ENCODE peak calls at places on chromosome 16, in five cellular contexts. P is AG04450, O is AG09309, I is sigmoid colon, M is tibial artery. J is an unnamed sample.

GRCh38 chr16:61362583-61362982 is 673.7 kb downstream of the CDH8 start:
- DNase-seq in M (no peak), P (no peak), O (no peak), I (no peak), J (no peak)

GRCh38 chr16:80577485-80578280 is 36.9 kb downstream of the DYNLRB2 start:
- DNase-seq in P (no peak), I (no peak), M (no peak), O (no peak), J (no peak)

GRCh38 chr16:22217890-22218730 is 12.0 kb downstream of the EEF2K start:
- DNase-seq in M (peak), I (peak), P (no peak), O (no peak), J (no peak)

GRCh38 chr16:12661656-12662172 is 142.0 kb downstream of the CPPED1 start:
- DNase-seq in I (no peak), O (no peak), M (no peak), P (no peak), J (no peak)

GRCh38 chr16:89343501-89344291 is 126.2 kb downstream of the ZNF778 start:
- DNase-seq in I (no peak), P (no peak), O (no peak), M (no peak), J (no peak)

GRCh38 chr16:75197522-75198134 is 9.3 kb downstream of the CTRB2 start:
- DNase-seq in P (no peak), I (no peak), M (no peak), O (no peak), J (peak)

GRCh38 chr16:47779201-47780016 is 318.3 kb downstream of the PHKB start:
- DNase-seq in P (no peak), M (no peak), I (no peak), O (no peak), J (no peak)

GRCh38 chr16:8623634-8624033 is 2.1 kb downstream of the METTL22 start:
- DNase-seq in M (no peak), O (no peak), P (no peak), I (peak), J (no peak)

GRCh38 chr16:52677487-52677886 is 130.5 kb upstream of the TOX3 start:
- DNase-seq in O (no peak), I (no peak), P (no peak), M (no peak), J (no peak)

GRCh38 chr16:89326721-89327120 is 109.2 kb downstream of the ZNF778 start:
- DNase-seq in I (no peak), M (no peak), O (no peak), P (no peak), J (peak)

GRCh38 chr16:62829615-62830014 is 793.4 kb upstream of the CDH8 start:
- DNase-seq in M (no peak), P (no peak), O (no peak), I (no peak), J (no peak)

GRCh38 chr16:3825103-3825502 is 55.4 kb downstream of the CREBBP start:
- DNase-seq in O (no peak), M (no peak), P (no peak), I (no peak), J (no peak)

GRCh38 chr16:23027386-23027785 is 121.9 kb downstream of the USP31 start:
- DNase-seq in I (no peak), M (no peak), P (no peak), O (no peak), J (no peak)

GRCh38 chr16:56726926-56727325 is 3.0 kb upstream of the NUP93 start:
- DNase-seq in O (no peak), P (no peak), M (no peak), I (no peak), J (no peak)

GRCh38 chr16:13390986-13391305 is 489.5 kb downstream of the SHISA9 start:
- DNase-seq in M (no peak), I (no peak), O (no peak), P (no peak), J (no peak)

GRCh38 chr16:31537362-31537921 is 9.7 kb downstream of the AHSP start:
- DNase-seq in P (no peak), I (no peak), O (no peak), M (no peak), J (no peak)

GRCh38 chr16:12436201-12436657 is 367.5 kb downstream of the CPPED1 start:
- DNase-seq in P (no peak), M (no peak), O (no peak), I (no peak), J (no peak)

GRCh38 chr16:17866991-17867390 is 396.2 kb upstream of the XYLT1 start:
- DNase-seq in M (no peak), P (no peak), I (no peak), O (no peak), J (no peak)
- TF ChIP-seq CTCF in M (no peak), P (no peak), I (no peak), O (no peak), J (no peak)

DNA sequence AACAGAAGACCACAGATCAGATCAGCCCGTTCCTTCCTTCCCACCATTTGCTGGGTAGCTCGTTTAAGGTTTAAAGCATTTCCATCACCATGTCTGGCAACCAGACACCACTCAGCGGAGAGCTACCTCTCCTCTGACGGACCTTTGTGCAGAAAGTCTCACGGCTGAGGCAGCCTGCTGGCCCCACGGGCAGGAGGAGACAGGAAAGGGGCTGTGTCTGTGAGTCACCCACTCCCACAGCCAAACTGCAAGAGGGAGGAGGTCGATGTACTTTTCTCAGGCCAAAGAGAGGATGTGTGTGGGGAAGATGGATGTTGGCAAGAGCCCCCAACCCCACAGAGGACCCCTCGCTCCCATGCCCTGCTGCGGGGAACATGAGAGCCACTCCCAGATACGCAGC is 92.1 kb downstream of the ZNF423 start:
- DNase-seq in P (no peak), I (no peak), O (no peak), M (no peak), J (no peak)
- TF ChIP-seq CTCF in P (no peak), I (no peak), O (no peak), M (no peak), J (no peak)

DNA sequence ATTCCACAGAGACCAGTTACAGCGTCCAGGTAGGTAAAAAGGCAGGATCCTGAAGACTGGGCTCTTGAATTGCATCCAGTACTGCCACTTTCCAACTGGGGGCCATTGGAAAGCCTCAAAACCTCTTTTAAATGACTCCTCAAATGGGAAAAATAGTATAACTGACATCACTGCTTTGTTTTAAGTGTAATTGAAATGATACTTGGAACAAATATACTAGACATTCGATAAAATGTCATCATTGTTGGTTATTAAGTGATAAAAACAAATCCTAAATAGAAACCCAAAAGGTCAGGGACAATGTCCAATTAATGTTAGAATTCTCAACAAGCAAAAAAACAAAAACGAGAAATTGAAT is 1.2 kb upstream of the COTL1 start:
- DNase-seq in M (no peak), I (no peak), O (no peak), P (no peak), J (no peak)
- TF ChIP-seq CTCF in M (no peak), I (no peak), O (no peak), P (no peak), J (no peak)

GRCh38 chr16:85917012-85917411 is 18.1 kb downstream of the IRF8 start:
- DNase-seq in O (no peak), P (no peak), M (no peak), I (no peak), J (peak)
- TF ChIP-seq CTCF in O (no peak), P (no peak), M (no peak), I (no peak), J (peak)

GRCh38 chr16:15483857-15484256 is 49.5 kb downstream of the BMERB1 start:
- DNase-seq in O (no peak), P (no peak), I (no peak), M (no peak), J (no peak)

GRCh38 chr16:15485175-15485574 is 50.8 kb downstream of the BMERB1 start:
- DNase-seq in P (no peak), M (no peak), I (no peak), O (no peak), J (no peak)

GRCh38 chr16:15482748-15483118 is 48.3 kb downstream of the BMERB1 start:
- DNase-seq in P (no peak), I (no peak), O (no peak), M (no peak), J (no peak)

GRCh38 chr16:15484662-15485061 is 50.3 kb downstream of the BMERB1 start:
- DNase-seq in M (no peak), O (no peak), P (no peak), I (no peak), J (no peak)

DNA sequence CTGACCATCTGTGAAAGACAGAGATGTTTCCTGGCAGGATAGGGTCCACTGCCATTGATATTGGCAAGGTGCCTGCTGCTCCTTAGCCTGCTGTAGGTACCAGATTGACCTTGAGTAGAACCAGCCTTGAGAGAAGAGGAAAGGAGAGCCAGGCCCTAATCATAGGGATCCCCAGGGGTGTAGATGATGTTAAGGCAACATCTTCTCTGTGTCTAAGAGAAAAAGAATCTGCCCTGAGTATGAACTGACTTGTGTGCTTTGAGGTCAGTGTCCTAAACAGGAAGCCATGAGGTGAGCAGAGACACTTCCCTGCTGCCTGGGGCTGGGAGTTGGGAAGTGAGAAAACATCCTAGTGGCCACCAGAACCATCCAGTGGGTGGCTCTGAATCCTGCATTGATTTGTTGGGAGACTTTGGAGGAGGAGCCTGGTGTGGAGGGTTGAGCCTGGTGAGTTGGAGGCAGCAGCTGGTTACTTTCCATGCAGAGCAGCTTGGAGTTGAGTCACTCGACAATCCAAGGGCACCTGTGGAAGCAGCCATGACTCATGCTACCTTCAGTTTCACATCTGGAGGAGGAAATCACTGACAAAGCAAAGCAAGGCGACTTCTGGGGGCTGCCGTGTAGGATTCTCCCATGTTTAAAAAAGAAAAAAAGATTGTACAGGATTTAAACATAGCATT is 47.8 kb downstream of the BMERB1 start:
- DNase-seq in M (no peak), I (peak), P (peak), O (peak), J (no peak)
- TF ChIP-seq CTCF in M (no peak), I (no peak), P (peak), O (peak), J (peak)

GRCh38 chr16:24535827-24536226 is 3.5 kb upstream of the RBBP6 start:
- DNase-seq in I (no peak), O (no peak), P (no peak), M (no peak), J (no peak)
- TF ChIP-seq CTCF in I (no peak), O (no peak), P (no peak), M (no peak), J (no peak)

GRCh38 chr16:6349725-6350124 is 982.9 kb upstream of the RBFOX1 start:
- DNase-seq in M (no peak), P (no peak), O (no peak), I (no peak), J (no peak)
- TF ChIP-seq CTCF in M (no peak), P (no peak), O (no peak), I (no peak), J (no peak)

GRCh38 chr16:11224894-11225676 is 30.9 kb downstream of the SOCS1 start:
- DNase-seq in O (no peak), I (no peak), P (no peak), M (no peak), J (no peak)
- TF ChIP-seq CTCF in O (no peak), I (no peak), P (no peak), M (no peak), J (no peak)

GRCh38 chr16:986411-986810 is 4.8 kb downstream of the SOX8 start:
- DNase-seq in M (no peak), O (no peak), P (no peak), I (no peak), J (no peak)

GRCh38 chr16:986925-987581 is 5.5 kb downstream of the SOX8 start:
- DNase-seq in I (no peak), M (no peak), P (no peak), O (no peak), J (no peak)

GRCh38 chr16:985237-985636 is 3.7 kb downstream of the SOX8 start:
- DNase-seq in O (no peak), P (no peak), M (no peak), I (no peak), J (no peak)

GRCh38 chr16:984736-985135 is 3.2 kb downstream of the SOX8 start:
- DNase-seq in P (no peak), O (no peak), I (no peak), M (no peak), J (no peak)

DNA sequence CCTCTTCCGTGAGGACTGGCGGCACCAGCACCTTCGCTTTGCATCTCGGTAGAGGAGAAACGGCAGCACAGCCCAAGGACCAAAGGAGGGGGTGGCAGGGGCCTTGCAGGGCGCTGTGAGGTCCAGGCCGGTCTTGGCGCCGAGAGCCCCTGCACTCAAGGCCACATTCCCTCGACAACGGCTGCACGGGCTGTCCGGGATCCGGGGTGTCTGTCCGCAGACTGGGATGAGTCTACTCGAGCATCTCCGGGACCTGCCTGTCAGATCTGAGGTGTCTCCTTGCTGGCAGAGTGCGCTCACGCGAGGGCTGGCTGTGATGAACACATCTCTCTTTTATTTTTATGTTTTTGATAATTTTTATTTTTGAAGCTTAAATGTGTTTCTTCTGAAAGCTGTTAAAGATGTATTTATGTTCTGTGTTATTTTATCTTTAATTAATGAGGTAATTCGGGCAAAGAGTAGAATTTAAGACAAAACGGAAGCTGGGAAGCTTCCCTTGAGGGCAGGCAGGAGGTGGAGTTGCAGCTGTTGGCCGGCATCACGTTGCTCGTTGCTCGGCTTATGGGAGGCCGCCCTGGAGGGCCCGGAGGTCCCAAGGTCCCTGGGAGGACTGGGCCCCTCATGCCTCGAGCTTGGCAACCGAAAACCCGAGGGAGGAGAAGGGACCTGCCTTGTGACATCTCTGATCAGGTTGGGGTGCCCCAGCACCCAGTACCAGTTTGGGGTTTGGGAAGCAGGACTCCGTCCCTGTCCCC is 4.3 kb downstream of the SOX8 start:
- DNase-seq in M (no peak), I (no peak), O (no peak), P (no peak), J (no peak)
- TF ChIP-seq CTCF in M (no peak), I (no peak), O (no peak), P (no peak), J (no peak)

GRCh38 chr16:50396770-50397525 is 28.2 kb upstream of the BRD7 start:
- DNase-seq in P (no peak), I (no peak), M (no peak), O (no peak), J (no peak)

GRCh38 chr16:50398336-50398735 is 29.5 kb upstream of the BRD7 start:
- DNase-seq in M (no peak), O (no peak), I (no peak), P (no peak), J (no peak)

GRCh38 chr16:50394215-50394802 is 25.5 kb upstream of the BRD7 start:
- DNase-seq in P (no peak), M (no peak), I (no peak), O (no peak), J (no peak)

GRCh38 chr16:50393461-50394214 is 24.9 kb upstream of the BRD7 start:
- DNase-seq in O (no peak), I (no peak), M (no peak), P (no peak), J (no peak)

DNA sequence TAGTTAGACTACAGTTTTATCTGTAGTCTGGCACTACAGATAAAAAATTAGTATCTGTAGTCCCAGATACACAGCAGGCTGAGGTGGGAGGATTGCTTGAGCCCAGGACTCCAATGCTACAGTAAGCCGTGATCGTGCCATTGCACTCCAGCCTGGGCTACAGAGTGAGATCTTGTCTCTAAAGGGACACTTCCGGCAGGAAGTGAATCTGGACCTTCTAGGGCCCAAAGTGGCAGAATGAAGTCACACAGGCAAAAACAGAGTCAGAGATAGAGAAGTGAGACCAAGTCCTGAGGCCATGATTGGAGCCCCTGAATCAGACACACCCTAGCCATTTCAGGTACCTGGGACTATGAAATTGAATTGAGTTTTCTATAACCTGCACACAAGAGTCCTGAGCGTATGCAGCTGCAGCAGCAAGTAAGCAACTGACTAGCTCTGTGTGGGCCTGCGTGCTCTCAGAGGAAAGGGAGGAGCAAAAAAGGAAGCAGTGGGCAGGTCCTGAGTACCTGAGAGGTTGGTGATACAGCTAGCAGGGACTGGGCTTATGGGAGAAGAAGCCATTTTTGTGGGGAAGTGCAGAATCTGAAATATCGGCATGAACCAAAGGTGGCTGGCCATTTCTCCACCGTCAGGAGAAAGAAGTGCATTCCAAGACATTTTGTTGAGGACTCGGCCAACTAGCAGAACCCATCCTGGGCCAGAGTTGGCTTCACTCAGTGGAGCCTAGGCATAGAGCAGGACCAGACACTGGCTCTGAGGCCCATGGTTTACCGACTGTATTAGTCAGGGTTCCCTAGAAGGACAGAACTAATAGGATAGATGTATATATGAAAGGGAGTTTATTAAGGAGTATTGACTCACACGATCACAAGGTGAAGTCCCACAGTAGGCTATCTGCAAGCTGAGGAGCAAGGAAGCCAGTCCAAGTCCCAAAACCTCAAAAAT is 27.2 kb upstream of the BRD7 start:
- DNase-seq in O (no peak), P (no peak), M (no peak), I (no peak), J (no peak)
- TF ChIP-seq CTCF in O (no peak), P (no peak), M (no peak), I (no peak), J (no peak)

J was measured in chondrocyte.